ENCODE peak calls at places on chromosomes 2 and 18, in eight cellular contexts. K is fibroblast of pulmonary artery, V is left lung, O is dorsolateral prefrontal cortex, M is OCI-LY7, U is fibroblast of lung, I is ascending aorta, H is left ventricle myocardium inferior. P is an unnamed sample.

GRCh38 chr2:6423131-6423530 is 442.6 kb downstream of the CMPK2 start:
- DNase-seq in K (no peak), V (no peak), O (no peak), M (no peak), U (peak; percentile 30), I (no peak), H (no peak), P (no peak)

GRCh38 chr2:19614066-19614465 is 255.6 kb upstream of the OSR1 start:
- DNase-seq in K (no peak), V (no peak), O (no peak), M (no peak), U (peak; percentile 79), I (no peak), H (no peak), P (peak; percentile 36)

GRCh38 chr2:3388412-3388738 is 8.9 kb downstream of the TRAPPC12 start:
- DNase-seq in K (no peak), V (no peak), O (no peak), M (no peak), U (no peak), I (no peak), H (no peak), P (no peak)

GRCh38 chr2:97708608-97709007 is 4.8 kb upstream of the ZAP70 start:
- DNase-seq in K (no peak), V (no peak), O (no peak), M (no peak), U (no peak), I (no peak), H (no peak), P (no peak)

GRCh38 chr2:165018207-165018606 is 62.9 kb upstream of the SLC38A11 start:
- DNase-seq in K (no peak), V (no peak), O (peak; percentile 57), M (peak; percentile 4), U (peak; percentile 16), I (no peak), H (no peak), P (peak; percentile 7)

GRCh38 chr18:23970161-23971153 is 44.1 kb upstream of the TTC39C start:
- DNase-seq in K (no peak), V (no peak), O (no peak), M (peak; percentile 65), U (no peak), I (no peak), H (no peak), P (no peak)

GRCh38 chr2:187826023-187826422 is 271.8 kb upstream of the TFPI start:
- DNase-seq in K (peak; percentile 18), V (no peak), O (no peak), M (no peak), U (peak; percentile 45), I (no peak), H (no peak), P (peak; percentile 43)

GRCh38 chr2:234977228-234977679 is 25.4 kb downstream of the SH3BP4 start:
- DNase-seq in K (no peak), V (no peak), O (no peak), M (no peak), U (no peak), I (no peak), H (no peak), P (no peak)

GRCh38 chr2:102891261-102891660 is 129.4 kb downstream of the TMEM182 start:
- DNase-seq in K (no peak), V (no peak), O (no peak), M (no peak), U (peak; percentile 60), I (no peak), H (no peak), P (no peak)

GRCh38 chr18:57122906-57123510 is 23.9 kb upstream of the BOD1L2 start:
- DNase-seq in K (no peak), V (no peak), O (no peak), M (no peak), U (no peak), I (no peak), H (no peak), P (no peak)

GRCh38 chr18:69071680-69072079 is 273.8 kb downstream of the CCDC102B start:
- DNase-seq in K (no peak), V (no peak), O (no peak), M (no peak), U (no peak), I (no peak), H (no peak), P (no peak)

GRCh38 chr2:240916571-240917008 is 10.5 kb downstream of the CROCC2 start:
- DNase-seq in K (peak; percentile 60), V (peak; percentile 79), O (no peak), M (no peak), U (peak; percentile 83), I (peak; percentile 86), H (peak; percentile 68), P (peak; percentile 83)

GRCh38 chr2:46669996-46670793 is 190.8 kb downstream of the TMEM247 start:
- DNase-seq in K (peak; percentile 64), V (no peak), O (peak; percentile 66), M (no peak), U (peak; percentile 85), I (no peak), H (no peak), P (peak; percentile 60)

GRCh38 chr18:48131042-48131441 is 200.6 kb upstream of the SMAD2 start:
- DNase-seq in K (no peak), V (no peak), O (no peak), M (no peak), U (no peak), I (no peak), H (no peak), P (no peak)

GRCh38 chr2:15577071-15577706 is 14.5 kb upstream of the DDX1 start:
- DNase-seq in K (peak; percentile 89), V (no peak), O (peak; percentile 93), M (peak; percentile 87), U (peak; percentile 65), I (peak; percentile 89), H (peak; percentile 73), P (peak; percentile 88)
- TF ChIP-seq CTCF in K (peak; percentile 97), V (peak; percentile 85), O (peak; percentile 82), M (peak; percentile 93), U (peak; percentile 94), I (peak; percentile 70), H (peak; percentile 84), P (peak; percentile 94)

DNA sequence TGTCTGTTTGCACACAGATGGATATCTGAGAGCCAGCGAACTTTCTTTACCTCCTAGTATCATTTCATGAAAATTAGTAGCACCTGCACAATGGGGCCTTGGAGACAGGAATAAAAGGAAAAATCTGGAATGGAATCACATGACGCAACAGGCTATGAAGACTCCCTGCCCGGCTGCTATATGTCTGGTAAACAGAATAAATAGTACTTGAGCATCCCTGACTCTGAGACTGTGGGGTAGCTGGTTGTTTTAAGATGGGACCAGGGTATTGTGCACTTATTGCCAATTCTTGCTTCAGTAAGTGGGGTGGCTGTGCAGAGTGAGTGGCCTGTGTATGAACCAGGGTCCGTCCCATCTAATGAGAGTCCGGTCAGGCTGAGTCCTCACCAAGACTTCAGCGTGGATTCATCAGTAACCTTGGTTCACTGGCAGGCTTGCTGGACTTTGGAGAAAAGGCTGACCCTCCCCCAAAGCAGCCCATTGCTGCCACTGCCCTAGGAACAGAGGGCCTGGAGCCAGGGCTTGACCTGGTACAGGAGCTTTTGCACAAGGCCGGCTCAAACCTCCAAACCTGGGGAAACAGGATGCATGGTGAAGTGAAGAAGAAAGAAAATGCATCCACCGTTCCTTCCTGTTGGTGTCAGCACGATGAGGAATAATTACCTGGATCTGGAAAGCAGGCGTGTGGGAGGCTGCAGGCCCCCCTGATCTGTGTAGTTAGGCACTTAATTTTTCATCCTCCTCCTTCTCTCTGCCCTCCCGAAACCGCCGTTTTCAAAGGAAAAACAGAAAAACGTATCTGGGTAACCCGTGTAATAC is 147.4 kb downstream of the TGIF1 start:
- DNase-seq in K (peak; percentile 39), V (no peak), O (no peak), M (no peak), U (no peak), I (no peak), H (no peak), P (no peak)
- H3K4me3 ChIP-seq in K (no peak overlapping the region), V (peak overlapping the region; percentile 52), O (peak overlapping the region; percentile 12), M (peak overlapping the region; percentile 79), U (peak overlapping the region; percentile 29), I (no peak overlapping the region), H (peak overlapping the region; percentile 64), P (no peak overlapping the region)

GRCh38 chr2:118062048-118062447 is 26.2 kb upstream of the INSIG2 start:
- DNase-seq in K (no peak), V (no peak), O (no peak), M (no peak), U (no peak), I (no peak), H (no peak), P (peak; percentile 66)

GRCh38 chr2:118062669-118063068 is 25.6 kb upstream of the INSIG2 start:
- DNase-seq in K (no peak), V (no peak), O (no peak), M (no peak), U (no peak), I (no peak), H (no peak), P (no peak)

GRCh38 chr2:118059919-118060478 is 28.3 kb upstream of the INSIG2 start:
- DNase-seq in K (peak; percentile 55), V (no peak), O (no peak), M (peak; percentile 36), U (peak; percentile 99), I (no peak), H (no peak), P (peak; percentile 84)

GRCh38 chr2:118058979-118059378 is 29.3 kb upstream of the INSIG2 start:
- DNase-seq in K (no peak), V (no peak), O (no peak), M (no peak), U (peak; percentile 65), I (no peak), H (no peak), P (no peak)

GRCh38 chr2:118061135-118061955 is 26.9 kb upstream of the INSIG2 start:
- DNase-seq in K (peak; percentile 76), V (peak; percentile 8), O (no peak), M (peak; percentile 78), U (peak; percentile 60), I (no peak), H (no peak), P (peak; percentile 82)
- TF ChIP-seq CTCF in K (peak; percentile 44), V (no peak), O (peak; percentile 48), M (peak; percentile 92), U (peak; percentile 15), I (no peak), H (peak; percentile 43), P (peak; percentile 56)

GRCh38 chr2:66691199-66691975 is 256.5 kb downstream of the MEIS1 start:
- DNase-seq in K (no peak), V (no peak), O (no peak), M (no peak), U (peak; percentile 40), I (no peak), H (no peak), P (peak; percentile 82)

GRCh38 chr2:66693007-66693965 is 258.4 kb downstream of the MEIS1 start:
- DNase-seq in K (no peak), V (no peak), O (no peak), M (no peak), U (no peak), I (no peak), H (no peak), P (peak; percentile 60)

GRCh38 chr2:66694087-66694858 is 259.3 kb downstream of the MEIS1 start:
- DNase-seq in K (no peak), V (no peak), O (no peak), M (no peak), U (no peak), I (no peak), H (no peak), P (peak; percentile 34)

GRCh38 chr2:66695211-66695735 is 260.3 kb downstream of the MEIS1 start:
- DNase-seq in K (no peak), V (no peak), O (no peak), M (no peak), U (no peak), I (no peak), H (no peak), P (peak; percentile 45)

GRCh38 chr2:66692521-66692920 is 257.6 kb downstream of the MEIS1 start:
- DNase-seq in K (no peak), V (no peak), O (no peak), M (no peak), U (no peak), I (no peak), H (no peak), P (peak; percentile 62)
- H3K4me3 ChIP-seq in K (no peak overlapping the region), V (no peak overlapping the region), O (no peak overlapping the region), M (no peak overlapping the region), U (no peak overlapping the region), I (peak overlapping the region; percentile 1), H (no peak overlapping the region), P (peak overlapping the region; percentile 50)

P was measured in fibroblast of the aortic adventitia.